ENCODE peak calls at places on chromosomes 2 and 18, in four cellular contexts. B is GM12878, A is SK-N-SH, C is HepG2. F is an unnamed sample.

GRCh38 chr2:124983595-124983994 is 958.5 kb downstream of the CNTNAP5 start:
- DNase-seq in C (no peak), B (no peak), A (no peak), F (no peak)

GRCh38 chr2:117979911-117980341 is 33.9 kb downstream of the CCDC93 start:
- DNase-seq in B (no peak), A (no peak), C (no peak), F (no peak)

GRCh38 chr2:223734346-223734745 is 103.0 kb downstream of the AP1S3 start:
- DNase-seq in B (no peak), C (no peak), A (no peak), F (no peak)

GRCh38 chr18:22422909-22423548 is 5.3 kb upstream of the CTAGE1 start:
- DNase-seq in C (no peak), A (no peak), B (no peak), F (no peak)

GRCh38 chr2:65313954-65314256 is 86.3 kb downstream of the ACTR2 start:
- DNase-seq in C (no peak), B (no peak), A (no peak), F (no peak)

GRCh38 chr2:198518935-198519334 is 714.5 kb downstream of the PLCL1 start:
- DNase-seq in B (no peak), A (no peak), C (no peak), F (no peak)

GRCh38 chr18:34821669-34822210 is 111.6 kb downstream of the DTNA start:
- DNase-seq in A (no peak), C (peak), B (no peak), F (no peak)

GRCh38 chr2:105541189-105542050 is 142.6 kb upstream of the FHL2 start:
- DNase-seq in B (no peak), C (no peak), A (no peak), F (no peak)

GRCh38 chr2:136572335-136572734 is 193.0 kb upstream of the THSD7B start:
- DNase-seq in C (no peak), A (no peak), B (no peak), F (no peak)

GRCh38 chr18:46732801-46733200 is 24.1 kb downstream of the ST8SIA5 start:
- DNase-seq in B (no peak), C (no peak), A (no peak), F (no peak)

GRCh38 chr18:13323186-13323585 is 104.6 kb downstream of the LDLRAD4 start:
- DNase-seq in A (no peak), B (no peak), C (no peak), F (no peak)

GRCh38 chr18:49734836-49735235 is 78.5 kb downstream of the ACAA2 start:
- DNase-seq in B (no peak), A (no peak), C (no peak), F (no peak)

GRCh38 chr2:15222856-15223255 is 338.3 kb downstream of the NBAS start:
- DNase-seq in A (no peak), C (no peak), B (no peak), F (no peak)
- H3K27ac ChIP-seq in A (no peak), C (no peak), B (no peak), F (no peak)

DNA sequence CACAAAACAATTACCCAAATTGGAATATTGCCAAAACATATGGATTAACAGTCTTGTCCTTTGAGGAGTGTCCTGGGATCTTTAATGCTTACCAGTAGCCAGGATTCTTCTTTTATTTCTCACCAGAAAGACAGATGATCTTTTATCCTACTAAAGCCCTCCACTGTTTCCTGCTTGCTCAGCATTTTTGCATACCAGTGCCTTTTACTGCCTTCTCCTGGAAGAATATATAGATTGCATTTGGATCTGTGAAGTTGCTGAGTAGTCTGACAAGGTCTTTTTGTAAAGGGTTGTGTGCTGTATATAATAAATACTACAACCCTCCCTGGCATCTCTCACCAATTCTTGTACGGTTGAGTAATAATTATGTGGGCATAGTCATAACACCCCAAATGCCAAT is 652.2 kb downstream of the LRRTM4 start:
- DNase-seq in C (no peak), B (no peak), A (no peak), F (no peak)
- TF ChIP-seq RAD21 in C (no peak), B (no peak), A (no peak), F (no peak)

GRCh38 chr2:41948397-41948763 is 99.4 kb upstream of the PKDCC start:
- DNase-seq in C (no peak), A (no peak), B (no peak), F (no peak)

GRCh38 chr2:41949541-41950439 is 98.0 kb upstream of the PKDCC start:
- DNase-seq in C (no peak), B (no peak), A (no peak), F (no peak)

GRCh38 chr2:41949091-41949490 is 98.7 kb upstream of the PKDCC start:
- DNase-seq in C (no peak), B (no peak), A (no peak), F (no peak)

GRCh38 chr2:41950440-41950960 is 97.3 kb upstream of the PKDCC start:
- DNase-seq in A (no peak), C (no peak), B (no peak), F (no peak)

GRCh38 chr2:41947701-41948396 is 100.0 kb upstream of the PKDCC start:
- DNase-seq in C (no peak), A (peak), B (no peak), F (no peak)
- TF ChIP-seq PBX3 in C (no peak), A (peak), B (no peak), F (no peak)

DNA sequence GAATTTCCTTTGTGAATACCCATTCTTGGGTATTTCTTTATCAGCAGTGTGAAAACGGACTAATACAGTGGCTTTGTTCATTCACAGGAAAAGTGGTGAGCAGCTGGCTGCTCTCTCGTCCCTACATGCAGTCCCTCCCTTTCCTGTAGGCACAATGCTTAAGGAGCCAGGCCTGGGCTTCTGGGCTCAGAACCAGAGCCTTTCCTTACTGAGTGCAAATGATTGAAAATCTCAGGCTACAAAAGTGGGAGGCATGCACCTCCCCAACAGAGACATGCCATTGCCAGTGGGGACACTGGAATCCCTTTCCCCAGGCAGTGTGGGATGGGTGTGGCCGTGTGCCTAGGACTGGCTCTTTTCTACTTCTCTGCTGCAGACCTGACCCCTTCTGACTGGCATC is 61.3 kb downstream of the MCFD2 start:
- DNase-seq in A (no peak), B (no peak), C (no peak), F (no peak)
- H3K27ac ChIP-seq in A (peak), B (no peak), C (no peak), F (peak)

GRCh38 chr2:23465982-23466381 is 81.0 kb downstream of the KLHL29 start:
- DNase-seq in C (no peak), A (no peak), B (no peak), F (no peak)

GRCh38 chr2:23464156-23464555 is 79.2 kb downstream of the KLHL29 start:
- DNase-seq in B (no peak), A (no peak), C (no peak), F (no peak)

GRCh38 chr2:23467618-23468017 is 82.6 kb downstream of the KLHL29 start:
- DNase-seq in C (no peak), A (no peak), B (no peak), F (no peak)

GRCh38 chr2:23468384-23469141 is 83.6 kb downstream of the KLHL29 start:
- DNase-seq in A (no peak), B (no peak), C (no peak), F (no peak)

DNA sequence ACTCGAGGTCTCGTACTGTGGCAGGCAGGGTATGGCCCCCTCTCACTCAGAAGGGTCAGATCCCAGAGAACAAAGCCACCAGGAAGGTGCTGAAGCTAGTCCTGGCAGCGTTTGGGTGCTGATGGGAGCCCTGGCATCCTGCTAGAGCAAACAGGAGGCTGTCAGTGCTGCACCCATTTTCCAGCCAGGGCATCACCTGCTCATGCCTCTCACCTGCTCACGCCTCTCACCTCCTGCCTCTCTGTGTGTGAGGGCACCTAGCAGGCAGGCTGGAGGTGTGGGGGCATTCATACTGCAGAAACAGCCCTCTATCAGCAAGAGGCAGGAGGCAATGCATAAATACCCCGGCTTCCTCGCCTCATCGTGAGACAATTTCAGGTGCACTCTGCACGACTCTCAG is 80.2 kb downstream of the KLHL29 start:
- DNase-seq in C (no peak), A (no peak), B (no peak), F (no peak)
- TF ChIP-seq RAD21 in C (no peak), A (no peak), B (no peak), F (no peak)

GRCh38 chr2:238912916-238913875 is 65.3 kb downstream of the TWIST2 start:
- DNase-seq in A (no peak), C (no peak), B (no peak), F (no peak)
- TF ChIP-seq PBX3 in A (no peak), C (no peak), B (no peak), F (no peak)

GRCh38 chr2:229887441-229887840 is 34.4 kb downstream of the TRIP12 start:
- DNase-seq in B (no peak), C (no peak), A (no peak), F (no peak)

GRCh38 chr2:229882583-229882982 is 39.2 kb downstream of the TRIP12 start:
- DNase-seq in C (no peak), B (no peak), A (no peak), F (no peak)

GRCh38 chr2:229888031-229888430 is 33.8 kb downstream of the TRIP12 start:
- DNase-seq in A (no peak), C (no peak), B (no peak), F (no peak)

GRCh38 chr2:229889023-229889422 is 32.8 kb downstream of the TRIP12 start:
- DNase-seq in C (no peak), B (no peak), A (no peak), F (no peak)

DNA sequence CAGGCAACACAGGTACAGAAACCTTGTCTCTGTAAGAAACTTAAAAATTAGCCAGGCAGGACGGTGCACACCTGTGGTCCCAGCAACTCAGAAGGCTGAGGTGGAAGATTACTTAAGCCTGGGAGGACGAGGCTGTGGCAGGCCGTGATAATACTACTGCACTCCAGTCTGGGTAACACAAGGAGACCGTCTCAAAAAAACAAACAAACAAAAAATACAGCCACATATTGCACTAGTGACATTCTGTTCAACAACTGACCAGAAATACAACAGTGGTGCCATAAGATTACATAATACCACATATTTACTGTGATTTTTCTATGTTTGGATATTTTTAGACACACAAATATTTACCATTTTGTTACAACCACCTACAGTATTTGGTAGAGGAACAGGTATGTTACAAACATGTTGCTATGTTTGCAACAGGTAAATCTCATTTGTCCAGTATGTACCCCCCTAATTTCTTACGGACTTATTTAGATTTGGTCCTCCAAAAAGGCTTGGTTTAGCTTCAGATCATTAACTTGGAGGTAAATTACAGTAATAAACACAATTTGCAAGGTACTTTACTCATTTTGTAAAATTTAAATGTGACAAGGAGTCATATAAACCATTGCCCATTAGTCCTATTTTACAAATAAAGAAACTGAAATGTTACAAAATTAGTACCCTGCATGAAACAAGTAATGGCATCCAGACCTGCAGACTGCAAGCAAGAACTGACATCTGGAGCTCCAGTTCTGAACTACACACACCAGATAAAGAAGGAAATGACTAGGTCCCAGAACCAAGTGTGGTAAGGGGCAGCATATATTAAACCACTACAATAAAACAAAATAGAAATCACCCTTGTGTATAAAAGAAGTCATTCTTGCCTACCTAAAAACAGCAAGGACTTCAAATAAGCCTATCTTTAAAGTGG is 36.8 kb downstream of the TRIP12 start:
- DNase-seq in B (no peak), C (no peak), A (no peak), F (no peak)
- H3K27ac ChIP-seq in B (peak), C (no peak), A (peak), F (no peak)

GRCh38 chr2:100541404-100541803 is 21.4 kb upstream of the PDCL3 start:
- DNase-seq in A (no peak), B (no peak), C (no peak), F (no peak)

GRCh38 chr2:100537918-100538317 is 24.9 kb upstream of the PDCL3 start:
- DNase-seq in A (no peak), B (no peak), C (no peak), F (no peak)

GRCh38 chr2:100529900-100530299 is 32.9 kb upstream of the PDCL3 start:
- DNase-seq in C (no peak), B (no peak), A (no peak), F (no peak)

GRCh38 chr2:100539221-100539620 is 23.6 kb upstream of the PDCL3 start:
- DNase-seq in A (no peak), B (no peak), C (no peak), F (no peak)

DNA sequence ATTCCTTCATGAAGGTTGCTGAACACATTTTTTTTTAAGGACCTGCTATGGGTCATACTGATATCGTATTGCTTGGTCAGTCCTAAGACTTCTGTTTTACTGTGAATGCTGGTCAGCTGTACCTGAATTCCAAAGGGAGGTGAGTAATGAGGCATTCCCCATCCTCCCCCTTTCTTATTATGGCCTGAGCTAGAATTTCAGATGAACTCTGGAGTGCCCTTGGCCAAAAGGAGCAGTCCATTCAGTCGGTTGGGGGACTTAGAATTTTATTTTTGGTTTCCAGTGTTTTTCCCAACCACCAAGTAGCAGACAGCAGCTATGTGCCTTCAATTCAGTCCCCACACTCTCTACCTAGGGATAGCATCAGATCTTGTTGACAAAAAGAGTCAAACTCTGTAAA is 26.9 kb upstream of the PDCL3 start:
- DNase-seq in C (no peak), B (no peak), A (no peak), F (no peak)
- TF ChIP-seq RAD21 in C (no peak), B (no peak), A (no peak), F (no peak)

DNA sequence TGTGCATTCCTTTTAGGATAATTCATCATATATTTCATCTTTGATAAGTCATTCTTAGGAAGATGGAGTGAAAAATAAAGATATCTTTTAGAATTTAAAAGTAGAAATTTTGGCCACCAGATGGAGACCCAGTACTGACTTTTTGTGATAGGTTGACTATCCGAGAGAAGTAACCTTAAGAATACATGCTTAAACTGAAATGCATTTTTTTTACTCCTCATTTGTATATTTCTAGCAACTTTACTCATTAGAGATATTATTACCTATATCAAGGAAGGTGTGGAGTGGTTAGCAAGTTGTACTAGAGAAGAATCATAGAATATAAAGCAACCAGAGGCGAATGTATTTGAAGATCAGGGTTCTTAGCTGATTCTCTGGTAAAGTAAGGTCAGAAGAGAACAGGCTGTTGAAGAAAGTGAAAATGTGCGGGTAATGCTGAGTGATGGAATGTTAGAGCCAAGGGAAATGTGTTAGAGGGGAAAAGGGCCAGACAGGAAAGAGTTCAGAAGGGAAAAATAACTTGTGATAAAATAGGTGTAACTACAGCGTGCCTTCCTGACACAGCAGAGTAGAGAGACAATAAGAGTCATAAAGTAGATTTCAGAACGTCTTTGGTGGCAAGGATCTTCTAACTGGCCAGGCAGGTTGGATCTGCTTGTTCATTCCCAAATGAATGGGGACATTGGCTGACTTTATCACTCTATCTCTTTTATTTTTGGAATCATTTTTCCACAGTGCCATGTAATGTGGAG is 52.3 kb downstream of the TDRD15 start:
- DNase-seq in B (no peak), C (peak), A (peak), F (no peak)
- TF ChIP-seq PBX3 in B (no peak), C (no peak), A (no peak), F (no peak)